ENCODE peak calls at places on chromosome 13, in nine cellular contexts. One of them, this sample, is unnamed.

GRCh38 chr13:101209206-101209893 is 207.0 kb downstream of the NALCN start:
- DNase-seq in foreskin fibroblast: no peak
- DNase-seq in HEK293T: no peak
- DNase-seq in stomach: no peak
- DNase-seq in bronchial epithelial cell: peak; percentile 88
- DNase-seq in thoracic aorta: no peak
- DNase-seq in SW480: no peak
- DNase-seq in adrenal gland: no peak
- DNase-seq in CD8-positive, alpha-beta memory T cell: no peak
- DNase-seq in this sample: no peak

GRCh38 chr13:105907319-105908019 is 628.0 kb downstream of the EFNB2 start:
- DNase-seq in CD8-positive, alpha-beta memory T cell: no peak
- DNase-seq in bronchial epithelial cell: no peak
- DNase-seq in HEK293T: no peak
- DNase-seq in SW480: no peak
- DNase-seq in thoracic aorta: no peak
- DNase-seq in stomach: no peak
- DNase-seq in adrenal gland: no peak
- DNase-seq in foreskin fibroblast: no peak
- DNase-seq in this sample: no peak

GRCh38 chr13:89982406-89983085 is 1364.9 kb upstream of the MIR17HG start:
- DNase-seq in CD8-positive, alpha-beta memory T cell: no peak
- DNase-seq in SW480: no peak
- DNase-seq in thoracic aorta: no peak
- DNase-seq in foreskin fibroblast: no peak
- DNase-seq in bronchial epithelial cell: peak; percentile 1
- DNase-seq in adrenal gland: no peak
- DNase-seq in stomach: no peak
- DNase-seq in HEK293T: no peak
- DNase-seq in this sample: no peak

GRCh38 chr13:83666126-83666525 is 216.1 kb downstream of the SLITRK1 start:
- DNase-seq in foreskin fibroblast: peak; percentile 10
- DNase-seq in bronchial epithelial cell: no peak
- DNase-seq in thoracic aorta: no peak
- DNase-seq in SW480: no peak
- DNase-seq in CD8-positive, alpha-beta memory T cell: no peak
- DNase-seq in stomach: no peak
- DNase-seq in adrenal gland: no peak
- DNase-seq in HEK293T: no peak
- DNase-seq in this sample: no peak

GRCh38 chr13:111139874-111140561 is 24.9 kb downstream of the ARHGEF7 start:
- DNase-seq in stomach: no peak
- DNase-seq in HEK293T: no peak
- DNase-seq in bronchial epithelial cell: no peak
- DNase-seq in adrenal gland: no peak
- DNase-seq in CD8-positive, alpha-beta memory T cell: no peak
- DNase-seq in foreskin fibroblast: no peak
- DNase-seq in SW480: no peak
- DNase-seq in thoracic aorta: no peak
- DNase-seq in this sample: no peak

GRCh38 chr13:38713046-38713445 is 26.2 kb downstream of the FREM2 start:
- DNase-seq in SW480: no peak
- DNase-seq in bronchial epithelial cell: no peak
- DNase-seq in CD8-positive, alpha-beta memory T cell: no peak
- DNase-seq in adrenal gland: no peak
- DNase-seq in thoracic aorta: no peak
- DNase-seq in stomach: no peak
- DNase-seq in HEK293T: no peak
- DNase-seq in foreskin fibroblast: no peak
- DNase-seq in this sample: no peak

GRCh38 chr13:113650275-113650674 is 7.7 kb downstream of the ATP4B start:
- DNase-seq in foreskin fibroblast: no peak
- DNase-seq in HEK293T: no peak
- DNase-seq in SW480: no peak
- DNase-seq in stomach: peak; percentile 25
- DNase-seq in bronchial epithelial cell: peak; percentile 24
- DNase-seq in thoracic aorta: no peak
- DNase-seq in adrenal gland: no peak
- DNase-seq in CD8-positive, alpha-beta memory T cell: no peak
- DNase-seq in this sample: no peak

GRCh38 chr13:79901336-79901735 is 420.4 kb downstream of the NDFIP2 start:
- DNase-seq in CD8-positive, alpha-beta memory T cell: no peak
- DNase-seq in stomach: no peak
- DNase-seq in foreskin fibroblast: peak; percentile 38
- DNase-seq in bronchial epithelial cell: no peak
- DNase-seq in adrenal gland: no peak
- DNase-seq in HEK293T: no peak
- DNase-seq in SW480: no peak
- DNase-seq in thoracic aorta: no peak
- DNase-seq in this sample: no peak

GRCh38 chr13:46496086-46496485 is 56.9 kb upstream of the LRCH1 start:
- DNase-seq in foreskin fibroblast: no peak
- DNase-seq in bronchial epithelial cell: no peak
- DNase-seq in thoracic aorta: no peak
- DNase-seq in HEK293T: no peak
- DNase-seq in adrenal gland: no peak
- DNase-seq in CD8-positive, alpha-beta memory T cell: no peak
- DNase-seq in SW480: no peak
- DNase-seq in stomach: no peak
- DNase-seq in this sample: no peak

GRCh38 chr13:60758637-60759036 is 361.6 kb downstream of the TDRD3 start:
- DNase-seq in bronchial epithelial cell: peak; percentile 97
- DNase-seq in SW480: no peak
- DNase-seq in adrenal gland: no peak
- DNase-seq in foreskin fibroblast: no peak
- DNase-seq in stomach: no peak
- DNase-seq in CD8-positive, alpha-beta memory T cell: no peak
- DNase-seq in thoracic aorta: no peak
- DNase-seq in HEK293T: no peak
- DNase-seq in this sample: no peak

GRCh38 chr13:112953591-112954487 is 15.2 kb upstream of the MCF2L start:
- DNase-seq in SW480: no peak
- DNase-seq in stomach: peak; percentile 20
- DNase-seq in bronchial epithelial cell: no peak
- DNase-seq in HEK293T: no peak
- DNase-seq in thoracic aorta: no peak
- DNase-seq in adrenal gland: no peak
- DNase-seq in foreskin fibroblast: no peak
- DNase-seq in CD8-positive, alpha-beta memory T cell: no peak
- DNase-seq in this sample: no peak

GRCh38 chr13:39405107-39405506 is 197.9 kb downstream of the LHFPL6 start:
- DNase-seq in adrenal gland: no peak
- DNase-seq in stomach: no peak
- DNase-seq in bronchial epithelial cell: no peak
- DNase-seq in thoracic aorta: no peak
- DNase-seq in HEK293T: no peak
- DNase-seq in SW480: no peak
- DNase-seq in foreskin fibroblast: no peak
- DNase-seq in CD8-positive, alpha-beta memory T cell: no peak
- DNase-seq in this sample: peak; percentile 76

GRCh38 chr13:51923983-51924539 is 62.3 kb downstream of the CCDC70 start:
- DNase-seq in SW480: peak; percentile 16
- DNase-seq in bronchial epithelial cell: no peak
- DNase-seq in adrenal gland: no peak
- DNase-seq in thoracic aorta: no peak
- DNase-seq in HEK293T: peak; percentile 45
- DNase-seq in stomach: peak; percentile 25
- DNase-seq in CD8-positive, alpha-beta memory T cell: no peak
- DNase-seq in foreskin fibroblast: no peak
- DNase-seq in this sample: no peak

GRCh38 chr13:91647361-91647970 is 249.0 kb downstream of the GPC5 start:
- DNase-seq in adrenal gland: no peak
- DNase-seq in SW480: no peak
- DNase-seq in stomach: no peak
- DNase-seq in bronchial epithelial cell: no peak
- DNase-seq in HEK293T: peak; percentile 82
- DNase-seq in thoracic aorta: no peak
- DNase-seq in CD8-positive, alpha-beta memory T cell: no peak
- DNase-seq in foreskin fibroblast: no peak
- DNase-seq in this sample: peak; percentile 29

This sample was measured in NCI-H526 treated with DMSO at 0.1 percent for 48 hours.